ENCODE peak calls at places on chromosomes 5 and 9, in ten cellular contexts. D is HCT116, H is K562, P is endothelial cell of umbilical vein, W is upper lobe of left lung, U is uterus, R is breast epithelium, A is tibial nerve, C is Peyer's patch, J is stomach. V is an unnamed sample. For H3K36me3, the result is how much of the 10 kb centered on the place peaks cover.

GRCh38 chr9:35508069-35508468 is 18.2 kb downstream of the RUSC2 start:
- DNase-seq in P (no peak), C (no peak), J (no peak), W (no peak), H (no peak), R (no peak), U (no peak), D (no peak), A (no peak), V (no peak)

GRCh38 chr5:132425009-132425937 is 55.8 kb downstream of the SLC22A5 start:
- DNase-seq in A (no peak), P (no peak), C (peak), J (no peak), R (no peak), H (peak), U (no peak), D (no peak), W (no peak), V (no peak)

GRCh38 chr9:126384926-126385325 is 58.3 kb downstream of the MVB12B start:
- DNase-seq in J (no peak), D (no peak), C (no peak), R (no peak), H (no peak), U (no peak), W (no peak), A (no peak), P (no peak), V (no peak)

GRCh38 chr5:168471785-168472184 is 14.5 kb upstream of the RARS1 start:
- DNase-seq in A (no peak), J (no peak), P (no peak), H (no peak), U (no peak), C (no peak), W (no peak), D (no peak), R (no peak), V (no peak)

GRCh38 chr9:108634669-108635462 is 220.9 kb downstream of the ACTL7B start:
- DNase-seq in R (no peak), U (no peak), P (no peak), H (no peak), D (peak), A (no peak), C (no peak), W (no peak), J (no peak), V (no peak)

GRCh38 chr5:171630047-171630669 is 155.5 kb upstream of the SMIM23 start:
- DNase-seq in P (peak), C (no peak), A (peak), U (no peak), H (peak), W (peak), D (peak), J (peak), R (no peak), V (peak)

GRCh38 chr5:168646335-168646734 is 67.2 kb upstream of the PANK3 start:
- DNase-seq in U (no peak), P (no peak), D (no peak), W (no peak), J (no peak), C (no peak), H (no peak), A (no peak), R (no peak), V (no peak)

GRCh38 chr5:82272957-82273356 is 5.2 kb downstream of the RPS23 start:
- DNase-seq in C (no peak), A (no peak), J (no peak), P (no peak), D (no peak), U (no peak), H (no peak), W (no peak), R (no peak), V (no peak)

GRCh38 chr9:98037362-98037761 is 19.2 kb upstream of the NANS start:
- DNase-seq in R (no peak), W (peak), H (no peak), D (no peak), U (peak), A (no peak), P (peak), C (no peak), J (no peak), V (no peak)

GRCh38 chr5:180381428-180381827 is 28.3 kb upstream of the GFPT2 start:
- DNase-seq in H (no peak), R (no peak), A (no peak), P (no peak), J (no peak), U (no peak), W (no peak), D (no peak), C (no peak), V (no peak)

GRCh38 chr9:134338394-134339182 is 12.3 kb downstream of the RXRA start:
- DNase-seq in A (no peak), D (no peak), J (peak), U (no peak), P (peak), C (no peak), H (peak), W (no peak), R (peak), V (no peak)

GRCh38 chr9:116064970-116065369 is 88.6 kb upstream of the PAPPA start:
- DNase-seq in C (no peak), R (no peak), U (no peak), J (no peak), W (no peak), A (no peak), H (no peak), P (no peak), D (no peak), V (no peak)

GRCh38 chr9:122053951-122054350 is 39.2 kb downstream of the TTLL11 start:
- DNase-seq in C (no peak), A (no peak), H (no peak), D (no peak), J (no peak), R (no peak), W (no peak), U (no peak), P (no peak), V (no peak)

GRCh38 chr9:129506892-129507291 is 114.0 kb downstream of the C9orf50 start:
- DNase-seq in J (no peak), D (no peak), R (no peak), U (no peak), H (no peak), A (no peak), C (no peak), P (peak), W (no peak), V (peak)

GRCh38 chr9:20753761-20754160 is 69.7 kb downstream of the FOCAD start:
- DNase-seq in J (no peak), P (no peak), C (no peak), D (no peak), U (no peak), A (no peak), R (no peak), W (no peak), H (no peak), V (no peak)

GRCh38 chr9:87239312-87239711 is 258.4 kb upstream of the DAPK1 start:
- DNase-seq in D (no peak), H (no peak), R (no peak), C (no peak), W (no peak), U (no peak), J (no peak), A (no peak), P (no peak), V (no peak)

GRCh38 chr9:134626576-134627416 is 14.8 kb upstream of the COL5A1 start:
- DNase-seq in A (peak), C (no peak), J (no peak), P (no peak), D (no peak), R (no peak), H (no peak), W (peak), U (peak), V (peak)

GRCh38 chr9:84921175-84921574 is 251.6 kb downstream of the NTRK2 start:
- DNase-seq in C (no peak), U (no peak), H (no peak), D (no peak), W (no peak), R (no peak), J (no peak), P (no peak), A (no peak), V (no peak)

GRCh38 chr9:119951090-119951489 is 581.9 kb upstream of the BRINP1 start:
- DNase-seq in P (no peak), C (no peak), U (no peak), D (no peak), J (no peak), H (no peak), A (no peak), R (no peak), W (no peak), V (no peak)

GRCh38 chr5:122415481-122416120 is 103.6 kb downstream of the SNCAIP start:
- DNase-seq in J (peak), C (no peak), R (peak), W (peak), P (peak), H (peak), A (no peak), U (peak), D (peak), V (peak)

GRCh38 chr5:27041372-27041771 is 3.0 kb upstream of the CDH9 start:
- DNase-seq in R (no peak), U (no peak), P (no peak), A (no peak), C (no peak), W (no peak), J (no peak), D (no peak), H (no peak), V (no peak)

GRCh38 chr5:129904102-129904666 is at the start of gene CHSY3:
- DNase-seq in J (peak), D (peak), C (peak), W (peak), H (peak), R (peak), U (peak), A (peak), P (peak), V (peak)

GRCh38 chr5:107894361-107894760 is 223.6 kb upstream of the EFNA5 start:
- DNase-seq in W (no peak), A (no peak), H (no peak), P (no peak), D (no peak), C (no peak), J (no peak), R (no peak), U (no peak), V (no peak)

GRCh38 chr9:134871941-134872340 is 8.7 kb upstream of the FCN2 start:
- DNase-seq in R (no peak), U (no peak), D (no peak), H (no peak), C (no peak), A (no peak), P (peak), J (no peak), W (peak), V (no peak)

GRCh38 chr9:34809504-34810186 is 99.7 kb upstream of the CCL21 start:
- DNase-seq in H (peak), C (no peak), D (no peak), P (peak), A (no peak), J (no peak), R (no peak), U (no peak), W (no peak), V (no peak)

GRCh38 chr5:72693001-72693442 is 123.4 kb upstream of the TNPO1 start:
- DNase-seq in A (no peak), J (no peak), W (no peak), H (no peak), R (no peak), P (no peak), C (no peak), D (no peak), U (peak), V (no peak)

GRCh38 chr5:153654444-153654843 is 164.0 kb downstream of the GRIA1 start:
- DNase-seq in A (no peak), C (no peak), D (no peak), J (no peak), U (no peak), H (no peak), W (no peak), R (no peak), P (no peak), V (no peak)

GRCh38 chr5:23223846-23224245 is 283.6 kb upstream of the PRDM9 start:
- DNase-seq in H (no peak), R (no peak), J (no peak), U (no peak), W (no peak), C (no peak), D (no peak), P (no peak), A (no peak), V (no peak)

GRCh38 chr5:106675674-106676073 is 995.1 kb downstream of the EFNA5 start:
- DNase-seq in R (no peak), U (no peak), A (no peak), C (no peak), P (no peak), W (no peak), H (no peak), D (no peak), J (no peak), V (no peak)

GRCh38 chr5:87282254-87282653 is 14.6 kb downstream of the RASA1 start:
- DNase-seq in W (no peak), R (no peak), J (no peak), C (no peak), H (no peak), A (no peak), D (no peak), P (no peak), U (no peak), V (no peak)

DNA sequence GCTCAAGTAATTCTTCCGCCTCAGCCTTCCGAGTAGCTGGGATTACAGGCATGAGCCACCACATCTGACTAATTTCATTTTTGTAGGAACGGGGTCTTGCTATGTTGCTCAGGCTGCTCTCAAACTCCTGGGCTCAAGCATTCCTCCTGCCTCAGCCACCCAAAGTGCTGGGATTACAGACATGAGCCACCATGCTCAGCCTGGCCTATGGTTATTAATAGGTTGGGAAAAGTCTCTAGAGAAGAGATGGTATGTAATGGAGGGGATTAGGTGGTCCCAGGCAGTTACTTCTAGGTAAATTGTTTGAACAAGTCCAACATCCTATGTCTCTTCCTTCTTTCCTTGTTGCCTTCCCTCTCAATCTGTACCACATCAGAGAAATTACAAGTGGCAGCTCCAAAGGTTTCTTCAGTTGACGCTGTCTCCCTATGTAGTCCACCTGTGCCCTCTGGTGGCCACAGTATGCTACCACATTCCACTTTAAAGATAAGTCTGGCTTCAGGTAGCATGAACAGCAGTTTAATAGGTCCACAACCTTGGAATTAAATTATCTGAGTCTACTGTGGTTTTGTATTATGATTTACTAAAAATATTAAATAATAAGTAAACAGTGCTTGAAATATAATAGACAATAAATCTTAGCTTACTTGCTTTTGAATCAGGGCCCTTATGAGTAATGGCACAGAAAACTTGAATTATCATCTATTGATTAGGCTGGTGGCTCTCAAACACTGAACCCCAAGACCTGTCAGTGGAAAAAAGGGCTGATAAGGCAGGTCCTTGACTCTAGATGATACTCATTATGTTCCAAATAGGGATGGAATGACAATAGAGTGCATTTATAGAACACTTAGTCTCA is 9.7 kb downstream of the TIGD6 start:
- DNase-seq in P (peak), D (peak), W (peak), J (peak), U (peak), R (peak), H (peak), A (peak), C (peak), V (peak)
- TF ChIP-seq POLR2A in P (no peak), D (no peak), W (no peak), J (no peak), U (no peak), R (no peak), H (no peak), A (no peak), C (no peak), V (no peak)

DNA sequence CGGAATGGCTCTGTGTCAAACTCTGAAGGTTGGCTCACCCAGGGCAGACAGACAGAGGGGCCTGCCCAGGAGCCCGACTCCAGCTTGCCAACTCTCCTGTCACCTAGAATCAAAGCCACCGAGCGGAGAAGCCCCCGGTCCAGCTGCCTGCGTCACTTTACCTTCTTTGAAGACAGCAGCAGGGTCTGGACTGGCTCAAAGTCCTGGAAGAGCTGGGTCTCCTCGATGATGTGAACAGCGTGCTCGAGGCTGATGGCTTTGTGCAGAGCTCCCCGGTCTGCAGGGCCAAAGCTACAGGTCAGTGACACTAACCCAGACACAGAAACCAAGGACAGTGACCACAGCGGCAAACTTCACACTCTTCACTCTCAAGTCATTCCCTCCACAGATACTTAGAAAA is 67.9 kb downstream of the SECISBP2 start:
- DNase-seq in H (no peak), W (no peak), R (no peak), U (no peak), J (no peak), D (no peak), A (no peak), C (no peak), P (no peak), V (no peak)
- H3K36me3 ChIP-seq in H (under half), W (under half), R (under half), U (under half), J (half or more), D (under half), A (half or more), C (under half), P (under half), V (under half)

GRCh38 chr5:111929261-111929660 is 172.3 kb upstream of the NREP start:
- DNase-seq in H (no peak), J (no peak), U (no peak), P (no peak), W (no peak), A (no peak), R (no peak), D (no peak), C (no peak), V (no peak)
- H3K27ac ChIP-seq in H (no peak), J (no peak), U (no peak), P (no peak), W (no peak), A (no peak), R (no peak), D (no peak), C (no peak), V (no peak)

GRCh38 chr9:111251453-111251837 is 78.6 kb downstream of the OR2K2 start:
- DNase-seq in P (no peak), D (no peak), R (no peak), A (no peak), W (no peak), J (no peak), C (no peak), U (no peak), H (no peak), V (no peak)
- TF ChIP-seq POLR2A in P (no peak), D (no peak), R (no peak), A (no peak), W (no peak), J (no peak), C (no peak), U (no peak), H (no peak), V (no peak)

GRCh38 chr5:123720955-123721354 is 209.0 kb downstream of the CSNK1G3 start:
- DNase-seq in R (no peak), W (no peak), C (no peak), P (no peak), J (no peak), D (no peak), U (no peak), A (no peak), H (no peak), V (no peak)
- H3K36me3 ChIP-seq in R (under half), W (under half), C (under half), P (under half), J (under half), D (under half), U (under half), A (under half), H (under half), V (under half)

GRCh38 chr9:27408523-27408922 is 111.6 kb upstream of the EQTN start:
- DNase-seq in A (no peak), D (no peak), C (no peak), R (no peak), U (no peak), W (no peak), P (no peak), J (no peak), H (no peak), V (no peak)
- H3K27ac ChIP-seq in A (no peak), D (no peak), C (no peak), R (no peak), U (no peak), W (no peak), P (no peak), J (no peak), H (no peak), V (no peak)

GRCh38 chr9:6645153-6646027 is at the start of gene GLDC:
- DNase-seq in D (peak), A (no peak), W (peak), H (no peak), P (peak), J (peak), C (peak), R (peak), U (no peak), V (peak)
- TF ChIP-seq POLR2A in D (peak), A (peak), W (no peak), H (no peak), P (no peak), J (no peak), C (no peak), R (no peak), U (no peak), V (peak)

DNA sequence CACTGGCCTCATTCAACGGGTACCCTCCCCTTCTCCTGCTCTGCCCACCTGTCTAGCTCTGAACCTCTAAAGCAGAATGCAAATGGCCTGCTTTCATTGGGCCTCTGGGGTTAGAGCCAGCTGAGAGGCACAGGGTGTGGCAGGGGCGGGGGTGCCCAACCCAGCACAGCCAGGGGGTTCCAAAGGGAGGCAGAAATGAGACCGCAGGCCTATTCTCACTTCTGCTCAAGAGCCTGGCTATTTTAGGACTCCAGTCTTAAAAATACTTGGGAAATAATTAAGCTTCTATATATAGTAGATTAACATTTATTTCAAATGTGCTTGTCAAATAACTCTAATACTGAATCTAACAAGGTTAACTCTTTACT is 5.7 kb downstream of the QSOX2 start:
- DNase-seq in R (no peak), A (no peak), D (no peak), U (no peak), C (peak), J (no peak), W (no peak), H (no peak), P (no peak), V (no peak)
- H3K36me3 ChIP-seq in R (under half), A (under half), D (under half), U (under half), C (under half), J (under half), W (under half), H (half or more), P (under half), V (under half)

V was measured in right lobe of liver.